ENCODE peak calls at places on chromosome 3, in eight cellular contexts. Z is aorta, J is AG10803, H is H7, W is left ventricle myocardium inferior, G is choroid plexus epithelial cell, F is testis, N is bronchial epithelial cell. V is an unnamed sample.

GRCh38 chr3:109109574-109109973 is 8.4 kb downstream of the MORC1 start:
- DNase-seq in Z (no peak), J (no peak), H (no peak), W (no peak), G (no peak), F (no peak), N (no peak), V (no peak)

GRCh38 chr3:187025656-187026320 is 95.5 kb downstream of the ST6GAL1 start:
- DNase-seq in Z (no peak), J (no peak), H (no peak), W (no peak), G (no peak), F (no peak), N (no peak), V (peak; percentile 77)

GRCh38 chr3:11641683-11642407 is 1.9 kb downstream of the VGLL4 start:
- DNase-seq in Z (no peak), J (peak; percentile 82), H (peak; percentile 54), W (no peak), G (peak; percentile 77), F (peak; percentile 60), N (peak; percentile 37), V (no peak)

GRCh38 chr3:100024520-100025303 is 89.6 kb downstream of the FILIP1L start:
- DNase-seq in Z (no peak), J (peak; percentile 49), H (no peak), W (no peak), G (peak; percentile 62), F (no peak), N (peak; percentile 15), V (no peak)

GRCh38 chr3:48238506-48239085 is 2.3 kb upstream of the ZNF589 start:
- DNase-seq in Z (no peak), J (no peak), H (no peak), W (no peak), G (no peak), F (no peak), N (no peak), V (no peak)

GRCh38 chr3:125651246-125651645 is 55.9 kb upstream of the OSBPL11 start:
- DNase-seq in Z (no peak), J (peak; percentile 39), H (peak; percentile 18), W (no peak), G (peak; percentile 40), F (no peak), N (peak; percentile 73), V (no peak)

GRCh38 chr3:57048728-57049127 is 11.7 kb upstream of the SPATA12 start:
- DNase-seq in Z (no peak), J (no peak), H (no peak), W (no peak), G (no peak), F (no peak), N (peak; percentile 27), V (no peak)

GRCh38 chr3:106092792-106093191 is 224.0 kb upstream of the CBLB start:
- DNase-seq in Z (no peak), J (no peak), H (no peak), W (no peak), G (no peak), F (no peak), N (peak; percentile 80), V (no peak)

GRCh38 chr3:127011270-127011992 is 28.5 kb downstream of the PLXNA1 start:
- DNase-seq in Z (no peak), J (peak; percentile 90), H (no peak), W (peak; percentile 46), G (peak; percentile 82), F (no peak), N (no peak), V (peak; percentile 77)

GRCh38 chr3:16512435-16513140 is 911 bp downstream of the RFTN1 start:
- DNase-seq in Z (peak; percentile 69), J (no peak), H (peak; percentile 74), W (peak; percentile 67), G (no peak), F (peak; percentile 61), N (peak; percentile 21), V (no peak)
- H3K4me3 ChIP-seq in Z (peak overlapping the region; percentile 52), J (peak overlapping the region; percentile 95), H (peak overlapping the region; percentile 62), W (peak overlapping the region; percentile 82), G (peak overlapping the region; percentile 92), F (peak overlapping the region; percentile 78), N (peak overlapping the region; percentile 75), V (peak overlapping the region; percentile 69)

DNA sequence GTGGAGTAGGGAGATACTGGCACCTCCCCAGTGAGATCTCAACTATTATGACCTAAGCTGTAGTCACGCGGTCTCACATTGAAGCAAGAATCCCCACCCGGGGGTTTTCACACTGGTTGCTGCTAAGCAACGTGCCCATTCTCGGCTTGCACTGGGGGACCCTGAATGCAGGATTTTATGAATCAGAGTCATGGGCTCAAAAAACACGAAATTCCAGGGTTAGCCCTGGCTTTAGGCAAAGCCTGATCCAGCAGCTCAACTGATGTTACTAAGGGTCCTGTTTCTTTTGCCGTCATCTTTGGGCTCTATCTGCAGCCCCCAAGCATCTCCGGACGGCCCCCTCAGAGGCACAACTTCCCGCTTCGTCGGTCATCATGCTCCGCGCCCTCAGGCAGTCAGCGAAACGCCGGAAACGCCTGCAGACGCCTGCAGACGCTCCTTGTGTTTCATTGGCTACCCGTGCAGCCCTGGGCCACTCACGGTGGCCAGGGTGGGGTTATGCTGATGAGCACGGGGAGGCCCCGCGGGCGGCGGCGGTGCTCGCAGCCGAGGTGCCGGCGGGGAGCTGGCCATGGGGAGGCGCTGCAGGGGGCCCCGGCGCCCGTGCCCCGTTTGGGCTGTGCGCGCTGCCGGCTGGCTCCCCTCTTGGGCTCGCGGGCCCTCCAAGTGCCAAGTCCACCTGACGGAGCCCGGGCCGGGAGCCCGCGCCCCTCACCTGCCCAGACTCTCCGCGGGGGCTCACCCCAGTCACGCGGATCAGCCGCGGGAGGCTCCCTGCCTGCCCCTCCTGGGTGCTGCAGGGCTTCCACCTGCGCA is 25.8 kb downstream of the EFCC1 start:
- DNase-seq in Z (peak; percentile 95), J (peak; percentile 49), H (peak; percentile 97), W (peak; percentile 90), G (peak; percentile 86), F (peak; percentile 94), N (peak; percentile 76), V (peak; percentile 95)
- H3K4me3 ChIP-seq in Z (peak overlapping the region; percentile 4), J (no peak overlapping the region), H (peak overlapping the region; percentile 44), W (peak overlapping the region; percentile 73), G (peak overlapping the region; percentile 37), F (peak overlapping the region; percentile 53), N (peak overlapping the region; percentile 32), V (peak overlapping the region; percentile 61)

GRCh38 chr3:128351476-128352085 is 115.1 kb downstream of the DNAJB8 start:
- DNase-seq in Z (no peak), J (no peak), H (no peak), W (no peak), G (no peak), F (no peak), N (no peak), V (no peak)
- H3K4me3 ChIP-seq in Z (no peak overlapping the region), J (no peak overlapping the region), H (no peak overlapping the region), W (no peak overlapping the region), G (no peak overlapping the region), F (no peak overlapping the region), N (no peak overlapping the region), V (no peak overlapping the region)

DNA sequence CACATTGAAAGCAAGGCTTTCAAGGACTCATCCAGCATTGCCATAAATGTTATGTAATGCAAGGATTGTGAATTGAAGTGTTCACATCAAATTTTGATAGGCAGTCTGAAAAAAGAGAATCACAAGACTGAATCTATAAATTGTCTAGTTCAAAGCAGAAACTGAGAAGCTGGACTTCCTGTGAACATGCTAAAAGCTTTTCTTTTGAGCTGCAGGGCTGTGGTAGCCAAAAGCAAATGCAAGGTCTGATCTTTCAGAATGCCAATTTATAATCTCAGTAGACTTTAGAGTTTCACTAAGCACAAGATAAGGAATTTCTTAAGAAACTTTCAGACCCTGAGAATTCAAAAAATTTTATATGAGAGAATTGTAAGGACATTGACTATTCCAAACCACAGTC is 1700.2 kb downstream of the OTOL1 start:
- DNase-seq in Z (no peak), J (no peak), H (no peak), W (no peak), G (no peak), F (no peak), N (no peak), V (no peak)
- H3K4me3 ChIP-seq in Z (no peak overlapping the region), J (no peak overlapping the region), H (no peak overlapping the region), W (no peak overlapping the region), G (no peak overlapping the region), F (no peak overlapping the region), N (no peak overlapping the region), V (no peak overlapping the region)

DNA sequence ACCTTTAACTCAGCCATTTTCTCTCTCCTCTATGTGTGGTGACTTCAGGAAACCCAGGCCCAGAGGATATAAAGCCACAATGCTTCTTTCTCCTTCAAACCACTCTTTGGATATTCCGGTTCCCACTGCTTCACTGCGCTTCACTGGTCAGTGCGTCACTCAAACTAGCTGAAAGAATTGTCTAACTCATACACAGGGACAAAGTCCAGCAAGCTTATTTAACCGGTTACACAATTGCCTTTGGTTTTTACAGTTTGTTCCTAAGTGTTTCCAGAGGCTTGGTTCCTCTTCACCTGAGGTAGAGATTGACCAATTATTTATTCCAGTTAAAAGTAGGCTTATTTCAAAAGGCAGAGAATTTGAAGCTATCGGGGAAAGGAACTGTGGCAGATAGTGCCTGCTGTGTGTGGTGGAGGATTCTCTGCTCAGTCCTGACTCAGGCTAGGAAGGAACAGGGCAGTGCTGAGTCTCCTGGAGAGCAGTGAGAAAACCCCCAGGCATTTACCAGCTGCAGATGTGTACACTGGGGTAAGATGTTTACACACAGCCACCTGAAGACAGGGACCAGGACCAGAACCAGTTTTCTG is at the start of gene HGD:
- DNase-seq in Z (no peak), J (no peak), H (no peak), W (no peak), G (peak; percentile 20), F (no peak), N (peak; percentile 23), V (no peak)
- H3K4me3 ChIP-seq in Z (no peak within 1 kb of the TSS), J (no peak within 1 kb of the TSS), H (no peak within 1 kb of the TSS), W (no peak within 1 kb of the TSS), G (no peak within 1 kb of the TSS), F (no peak within 1 kb of the TSS), N (no peak within 1 kb of the TSS), V (no peak within 1 kb of the TSS)

DNA sequence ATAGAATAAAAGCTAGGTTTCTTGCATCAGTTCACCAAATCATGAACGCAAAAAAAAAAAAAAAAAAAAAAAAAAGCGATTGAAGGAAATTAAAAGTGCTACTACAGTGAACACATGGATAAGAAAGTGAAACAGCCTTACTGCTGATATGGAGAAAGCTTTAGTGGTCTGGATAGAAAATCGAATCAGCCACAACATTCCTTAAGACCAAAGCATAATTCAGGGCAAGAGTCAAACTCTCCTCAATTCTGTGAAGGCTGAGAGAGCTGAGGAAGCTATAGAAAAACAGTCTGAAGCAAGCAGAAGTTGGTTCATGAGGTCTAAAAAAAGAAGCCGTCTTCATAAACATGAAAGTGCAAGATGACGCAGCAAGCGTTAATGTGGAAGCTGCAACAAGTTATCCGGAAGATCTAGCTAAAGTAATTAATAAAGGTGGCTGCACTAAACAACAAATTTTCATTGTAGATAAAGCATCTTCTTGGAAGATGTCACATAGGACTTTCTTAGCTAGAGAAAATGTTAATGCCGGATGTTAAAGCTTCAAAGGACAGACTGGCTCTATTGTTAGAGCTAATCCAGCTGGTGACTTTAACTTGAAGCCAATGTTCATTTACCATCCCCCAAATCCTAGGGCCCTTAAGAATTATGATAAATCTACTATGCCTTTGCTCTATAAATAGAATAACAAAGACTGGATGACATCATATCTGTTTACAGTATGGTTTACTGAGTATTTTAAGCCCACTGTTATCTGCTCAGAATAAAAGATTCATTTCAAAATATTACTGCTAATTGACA is 19.2 kb downstream of the P3H2 start:
- DNase-seq in Z (no peak), J (peak; percentile 73), H (no peak), W (no peak), G (peak; percentile 84), F (no peak), N (no peak), V (no peak)
- H3K4me3 ChIP-seq in Z (peak overlapping the region; percentile 20), J (peak overlapping the region; percentile 34), H (no peak overlapping the region), W (peak overlapping the region; percentile 45), G (no peak overlapping the region), F (no peak overlapping the region), N (no peak overlapping the region), V (no peak overlapping the region)

V was measured in BE2C.